ENCODE peak calls at places on chromosomes 7 and 10, in six cellular contexts. A is heart left ventricle, E is GM12892, L is right lobe of liver, S is IMR-90, T is vagina. I is an unnamed sample.

GRCh38 chr7:157255201-157255606 is 81.6 kb upstream of the DNAJB6 start:
- DNase-seq in A (no peak), E (no peak), L (no peak), S (no peak), T (no peak), I (no peak)

GRCh38 chr7:112112822-112113255 is 93.4 kb downstream of the DOCK4 start:
- DNase-seq in A (no peak), E (no peak), L (no peak), S (peak; percentile 54), T (no peak), I (no peak)

GRCh38 chr10:84329986-84330651 is 1.7 kb downstream of the CCSER2 start:
- DNase-seq in A (no peak), E (no peak), L (no peak), S (no peak), T (no peak), I (no peak)

GRCh38 chr10:37775612-37776011 is 81.8 kb downstream of the ZNF248 start:
- DNase-seq in A (no peak), E (no peak), L (no peak), S (no peak), T (no peak), I (no peak)

GRCh38 chr10:22682237-22683192 is 31.9 kb downstream of the PIP4K2A start:
- DNase-seq in A (no peak), E (no peak), L (peak; percentile 37), S (peak; percentile 58), T (peak; percentile 62), I (no peak)

GRCh38 chr10:50396491-50397311 is 145.4 kb upstream of the ASAH2 start:
- DNase-seq in A (no peak), E (no peak), L (no peak), S (peak; percentile 74), T (no peak), I (no peak)

GRCh38 chr10:13816195-13816926 is 229.6 kb downstream of the PRPF18 start:
- DNase-seq in A (peak; percentile 81), E (no peak), L (peak; percentile 81), S (peak; percentile 95), T (no peak), I (peak; percentile 44)

GRCh38 chr7:114885836-114886235 is 36.1 kb upstream of the MDFIC start:
- DNase-seq in A (no peak), E (no peak), L (no peak), S (peak; percentile 58), T (no peak), I (no peak)

GRCh38 chr10:4191354-4191753 is 406.3 kb upstream of the KLF6 start:
- DNase-seq in A (no peak), E (no peak), L (no peak), S (no peak), T (no peak), I (no peak)

GRCh38 chr7:8590791-8591190 is 157.4 kb downstream of the NXPH1 start:
- DNase-seq in A (no peak), E (no peak), L (no peak), S (no peak), T (no peak), I (no peak)

GRCh38 chr10:7891634-7892033 is 73.3 kb downstream of the TAF3 start:
- DNase-seq in A (no peak), E (no peak), L (no peak), S (peak; percentile 50), T (no peak), I (no peak)

GRCh38 chr10:96828609-96829008 is 3.5 kb upstream of the LCOR start:
- DNase-seq in A (no peak), E (no peak), L (no peak), S (no peak), T (no peak), I (no peak)

GRCh38 chr7:35253680-35254495 is at the start of gene TBX20:
- DNase-seq in A (peak; percentile 77), E (no peak), L (peak; percentile 50), S (peak; percentile 19), T (no peak), I (peak; percentile 66)

GRCh38 chr7:159095979-159096411 is 48.7 kb downstream of the VIPR2 start:
- DNase-seq in A (peak; percentile 13), E (no peak), L (no peak), S (no peak), T (no peak), I (no peak)

GRCh38 chr10:2964632-2965296 is 102.6 kb upstream of the PFKP start:
- DNase-seq in A (no peak), E (no peak), L (no peak), S (no peak), T (no peak), I (no peak)

GRCh38 chr10:78910476-78910875 is 158.3 kb upstream of the ZMIZ1 start:
- DNase-seq in A (no peak), E (no peak), L (no peak), S (no peak), T (no peak), I (no peak)

GRCh38 chr7:130903358-130903974 is 169.5 kb upstream of the KLF14 start:
- DNase-seq in A (no peak), E (no peak), L (no peak), S (peak; percentile 98), T (no peak), I (peak; percentile 46)

GRCh38 chr10:131701131-131701947 is 199.5 kb upstream of the PPP2R2D start:
- DNase-seq in A (no peak), E (no peak), L (no peak), S (no peak), T (peak; percentile 81), I (peak; percentile 4)
- TF ChIP-seq POLR2A in A (no peak), E (no peak), L (no peak), S (no peak), T (no peak), I (no peak)

GRCh38 chr7:132380065-132380464 is 196.2 kb downstream of the PLXNA4 start:
- DNase-seq in A (peak; percentile 40), E (no peak), L (no peak), S (no peak), T (no peak), I (peak; percentile 28)
- TF ChIP-seq POLR2A in A (no peak), E (no peak), L (no peak), S (no peak), T (no peak), I (no peak)

GRCh38 chr7:87625101-87625500 is 3.1 kb upstream of the RUNDC3B start:
- DNase-seq in A (no peak), E (no peak), L (no peak), S (no peak), T (no peak), I (no peak)

GRCh38 chr7:87627634-87627994 is 584 bp upstream of the RUNDC3B start:
- DNase-seq in A (peak; percentile 8), E (no peak), L (peak; percentile 45), S (no peak), T (no peak), I (peak; percentile 31)

GRCh38 chr7:87624628-87625027 is 3.6 kb upstream of the RUNDC3B start:
- DNase-seq in A (no peak), E (no peak), L (no peak), S (no peak), T (no peak), I (no peak)

GRCh38 chr7:87628780-87629569 is 777 bp downstream of the RUNDC3B start:
- DNase-seq in A (peak; percentile 14), E (no peak), L (peak; percentile 78), S (no peak), T (no peak), I (peak; percentile 51)
- TF ChIP-seq POLR2A in A (no peak), E (no peak), L (peak; percentile 10), S (no peak), T (no peak), I (no peak)

DNA sequence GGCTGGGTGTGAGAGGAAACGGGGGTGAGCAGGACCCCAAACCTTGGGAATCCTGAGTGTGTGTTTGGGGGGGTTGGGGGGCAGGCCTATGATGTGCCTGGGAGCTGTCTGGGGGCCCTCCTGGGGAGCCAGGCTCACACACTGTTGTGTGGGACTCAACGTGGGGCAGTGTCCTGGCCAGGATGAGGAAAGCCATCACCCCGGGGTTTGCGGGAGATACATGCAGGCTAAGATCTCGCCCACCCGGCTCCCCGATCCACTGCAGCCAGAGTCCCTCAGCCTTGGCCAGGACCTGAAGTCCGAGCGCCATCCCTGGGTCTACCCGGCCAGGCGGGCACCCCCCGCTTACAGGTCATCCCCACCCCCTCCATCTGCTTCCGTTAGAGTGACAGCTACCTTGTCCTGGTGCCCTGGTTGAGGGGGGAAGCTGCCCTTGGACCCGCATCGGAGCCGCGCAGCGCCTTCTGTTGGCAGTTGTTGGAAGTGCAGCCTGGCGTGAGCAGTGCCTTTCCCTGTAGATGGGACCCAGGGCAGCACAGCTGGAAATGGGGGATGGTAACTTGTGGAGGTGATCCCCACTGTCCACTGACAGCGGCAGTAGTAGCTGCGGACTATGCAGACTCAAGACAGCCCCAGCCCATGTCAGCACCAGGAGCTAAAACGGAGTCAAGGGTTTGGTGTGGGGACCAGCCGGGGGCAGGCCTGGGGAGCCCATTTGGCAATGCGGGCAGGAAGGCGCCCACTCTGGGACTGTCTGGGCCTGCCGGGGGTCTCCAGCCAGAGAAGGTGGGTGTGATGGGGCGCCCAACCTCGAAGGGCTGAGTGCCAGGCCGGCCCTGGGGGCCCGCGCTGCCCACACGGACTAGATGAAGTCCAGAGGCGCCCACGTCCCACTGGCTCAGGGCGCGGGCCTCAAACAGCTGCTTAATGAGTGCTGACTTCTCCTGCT is 885.6 kb upstream of the ZNF722 start:
- DNase-seq in A (no peak), E (no peak), L (no peak), S (no peak), T (no peak), I (no peak)
- TF ChIP-seq POLR2A in A (no peak), E (no peak), L (no peak), S (no peak), T (no peak), I (no peak)

GRCh38 chr10:43396061-43396927 is 12.7 kb downstream of the HNRNPF start:
- DNase-seq in A (peak; percentile 88), E (peak; percentile 86), L (peak; percentile 90), S (peak; percentile 58), T (no peak), I (peak; percentile 81)
- TF ChIP-seq POLR2A in A (no peak), E (peak; percentile 40), L (peak; percentile 51), S (peak; percentile 60), T (no peak), I (peak; percentile 22)

DNA sequence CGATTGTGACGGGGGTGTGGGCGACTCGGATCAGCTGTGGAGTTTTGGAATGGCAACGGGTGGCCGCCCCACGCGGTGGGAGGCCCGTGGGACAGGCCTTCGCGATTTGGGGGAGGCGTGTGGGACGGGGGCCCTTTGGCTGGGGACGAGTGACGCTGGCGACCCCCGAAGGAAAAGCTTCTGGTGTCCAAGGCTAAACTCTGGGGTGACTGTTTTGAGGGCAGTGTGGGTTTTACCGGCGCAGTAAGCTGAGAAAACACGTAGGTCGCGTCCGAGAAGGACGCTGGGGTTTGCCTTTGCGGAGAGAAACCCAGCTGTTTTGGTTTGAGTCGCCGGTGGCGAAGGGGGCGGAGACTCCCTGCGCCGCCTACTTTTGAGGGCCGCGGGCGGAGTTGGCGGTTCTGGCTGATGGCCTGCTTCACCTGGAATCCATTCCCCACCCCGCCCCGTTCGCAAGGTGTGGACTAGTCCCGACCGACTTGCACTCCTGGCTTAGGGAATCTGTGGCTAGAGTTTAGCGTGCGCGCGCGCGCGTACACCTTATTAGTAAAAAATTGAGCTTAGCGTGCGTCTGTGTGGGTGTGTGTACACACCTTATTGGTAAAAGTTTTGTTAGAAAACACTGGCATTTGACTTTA is 606 bp downstream of the TAX1BP1 start:
- DNase-seq in A (peak; percentile 82), E (peak; percentile 61), L (peak; percentile 95), S (peak; percentile 67), T (peak; percentile 96), I (peak; percentile 97)
- TF ChIP-seq POLR2A in A (peak; percentile 7), E (no peak), L (peak; percentile 6), S (peak; percentile 75), T (peak; percentile 80), I (peak; percentile 87)